ENCODE peak calls at places on chromosomes 11 and 22, in four cellular contexts. One of them, this sample, is unnamed.
A peak's percentile ranks its signal among the peaks of the same experiment; 100 is the strongest.

GRCh38 chr22:32024791-32025190 is 18.3 kb upstream of the SLC5A1 start:
- DNase-seq in HFF-Myc: no peak
- DNase-seq in left ventricle myocardium inferior: no peak
- DNase-seq in GM23338: no peak
- DNase-seq in this sample: no peak

GRCh38 chr11:103326070-103326794 is 217.0 kb downstream of the DYNC2H1 start:
- DNase-seq in HFF-Myc: peak; percentile 65
- DNase-seq in GM23338: peak; percentile 89
- DNase-seq in left ventricle myocardium inferior: no peak
- DNase-seq in this sample: peak; percentile 33

GRCh38 chr11:106998126-106998525 is 20.1 kb downstream of the GUCY1A2 start:
- DNase-seq in GM23338: no peak
- DNase-seq in left ventricle myocardium inferior: no peak
- DNase-seq in HFF-Myc: peak; percentile 62
- DNase-seq in this sample: peak; percentile 60

GRCh38 chr11:7571640-7572000 is 57.8 kb downstream of the PPFIBP2 start:
- DNase-seq in left ventricle myocardium inferior: peak; percentile 65
- DNase-seq in GM23338: peak; percentile 92
- DNase-seq in HFF-Myc: no peak
- DNase-seq in this sample: no peak

GRCh38 chr11:2951235-2952110 is 22.3 kb upstream of the PHLDA2 start:
- DNase-seq in left ventricle myocardium inferior: no peak
- DNase-seq in GM23338: no peak
- DNase-seq in HFF-Myc: no peak
- DNase-seq in this sample: no peak

GRCh38 chr11:64298966-64299846 is 952 bp upstream of the CATSPERZ start:
- DNase-seq in HFF-Myc: no peak
- DNase-seq in left ventricle myocardium inferior: peak; percentile 70
- DNase-seq in GM23338: peak; percentile 40
- DNase-seq in this sample: no peak

GRCh38 chr11:116590844-116591575 is 181.8 kb downstream of the BUD13 start:
- DNase-seq in GM23338: no peak
- DNase-seq in left ventricle myocardium inferior: no peak
- DNase-seq in HFF-Myc: no peak
- DNase-seq in this sample: no peak

GRCh38 chr11:57049749-57050148 is 61.0 kb downstream of the OR5AK2 start:
- DNase-seq in HFF-Myc: no peak
- DNase-seq in left ventricle myocardium inferior: no peak
- DNase-seq in GM23338: peak; percentile 16
- DNase-seq in this sample: no peak

GRCh38 chr22:31818481-31819392 is 64.9 kb downstream of the DEPDC5 start:
- DNase-seq in left ventricle myocardium inferior: no peak
- DNase-seq in HFF-Myc: no peak
- DNase-seq in GM23338: peak; percentile 20
- DNase-seq in this sample: no peak

GRCh38 chr11:32960553-32961164 is 55.0 kb upstream of the DEPDC7 start:
- DNase-seq in HFF-Myc: peak; percentile 12
- DNase-seq in left ventricle myocardium inferior: no peak
- DNase-seq in GM23338: peak; percentile 78
- DNase-seq in this sample: peak; percentile 21

GRCh38 chr11:45097721-45098493 is 48.5 kb upstream of the PRDM11 start:
- DNase-seq in HFF-Myc: no peak
- DNase-seq in left ventricle myocardium inferior: no peak
- DNase-seq in GM23338: peak; percentile 92
- DNase-seq in this sample: no peak

GRCh38 chr22:39149915-39150847 is 2.3 kb downstream of the CBX7 start:
- DNase-seq in HFF-Myc: no peak
- DNase-seq in GM23338: peak; percentile 50
- DNase-seq in left ventricle myocardium inferior: no peak
- DNase-seq in this sample: no peak

GRCh38 chr22:36852056-36852973 is 8.5 kb upstream of the NCF4 start:
- DNase-seq in GM23338: no peak
- DNase-seq in left ventricle myocardium inferior: no peak
- DNase-seq in HFF-Myc: no peak
- DNase-seq in this sample: no peak

GRCh38 chr11:76721755-76722677 is 51.5 kb upstream of the LRRC32 start:
- DNase-seq in left ventricle myocardium inferior: peak; percentile 88
- DNase-seq in HFF-Myc: peak; percentile 54
- DNase-seq in GM23338: peak; percentile 95
- DNase-seq in this sample: no peak

GRCh38 chr11:63614136-63614664 is at the start of gene PLAAT3:
- DNase-seq in left ventricle myocardium inferior: peak; percentile 88
- DNase-seq in GM23338: peak; percentile 87
- DNase-seq in HFF-Myc: no peak
- DNase-seq in this sample: no peak

GRCh38 chr11:33610903-33611302 is 89.7 kb downstream of the C11orf91 start:
- DNase-seq in left ventricle myocardium inferior: no peak
- DNase-seq in HFF-Myc: no peak
- DNase-seq in GM23338: no peak
- DNase-seq in this sample: no peak

GRCh38 chr11:86013718-86014117 is 55.2 kb downstream of the PICALM start:
- DNase-seq in GM23338: no peak
- DNase-seq in left ventricle myocardium inferior: no peak
- DNase-seq in HFF-Myc: no peak
- DNase-seq in this sample: no peak

GRCh38 chr22:20117656-20118571 is 888 bp upstream of the TRMT2A start:
- DNase-seq in left ventricle myocardium inferior: peak; percentile 30
- DNase-seq in HFF-Myc: no peak
- DNase-seq in GM23338: peak; percentile 32
- DNase-seq in this sample: no peak

GRCh38 chr11:73980001-73980960 is 2.4 kb downstream of the UCP2 start:
- DNase-seq in GM23338: peak; percentile 30
- DNase-seq in left ventricle myocardium inferior: no peak
- DNase-seq in HFF-Myc: no peak
- DNase-seq in this sample: no peak

GRCh38 chr11:12270817-12271216 is 106.6 kb upstream of the PARVA start:
- DNase-seq in GM23338: no peak
- DNase-seq in left ventricle myocardium inferior: no peak
- DNase-seq in HFF-Myc: no peak
- DNase-seq in this sample: no peak

GRCh38 chr22:38346506-38346905 is 29.3 kb upstream of the CSNK1E start:
- DNase-seq in left ventricle myocardium inferior: no peak
- DNase-seq in GM23338: no peak
- DNase-seq in HFF-Myc: no peak
- DNase-seq in this sample: no peak

GRCh38 chr11:96486890-96487633 is 97.2 kb downstream of the JRKL start:
- DNase-seq in left ventricle myocardium inferior: no peak
- DNase-seq in GM23338: peak; percentile 45
- DNase-seq in HFF-Myc: no peak
- DNase-seq in this sample: no peak

GRCh38 chr22:29587938-29588699 is 7.2 kb upstream of the NIPSNAP1 start:
- DNase-seq in GM23338: no peak
- DNase-seq in HFF-Myc: peak; percentile 47
- DNase-seq in left ventricle myocardium inferior: no peak
- DNase-seq in this sample: peak; percentile 63

GRCh38 chr22:31945971-31946680 is 1.8 kb downstream of the YWHAH start:
- DNase-seq in GM23338: no peak
- DNase-seq in left ventricle myocardium inferior: no peak
- DNase-seq in HFF-Myc: no peak
- DNase-seq in this sample: no peak

GRCh38 chr22:27252282-27253049 is 549.1 kb downstream of the MN1 start:
- DNase-seq in HFF-Myc: peak; percentile 22
- DNase-seq in left ventricle myocardium inferior: peak; percentile 36
- DNase-seq in GM23338: no peak
- DNase-seq in this sample: peak; percentile 40

GRCh38 chr11:58691675-58692074 is 40.1 kb downstream of the GLYAT start:
- DNase-seq in HFF-Myc: no peak
- DNase-seq in left ventricle myocardium inferior: no peak
- DNase-seq in GM23338: no peak
- DNase-seq in this sample: no peak

GRCh38 chr11:107856981-107857517 is 1.5 kb downstream of the SLC35F2 start:
- DNase-seq in left ventricle myocardium inferior: no peak
- DNase-seq in GM23338: no peak
- DNase-seq in HFF-Myc: no peak
- DNase-seq in this sample: no peak

DNA sequence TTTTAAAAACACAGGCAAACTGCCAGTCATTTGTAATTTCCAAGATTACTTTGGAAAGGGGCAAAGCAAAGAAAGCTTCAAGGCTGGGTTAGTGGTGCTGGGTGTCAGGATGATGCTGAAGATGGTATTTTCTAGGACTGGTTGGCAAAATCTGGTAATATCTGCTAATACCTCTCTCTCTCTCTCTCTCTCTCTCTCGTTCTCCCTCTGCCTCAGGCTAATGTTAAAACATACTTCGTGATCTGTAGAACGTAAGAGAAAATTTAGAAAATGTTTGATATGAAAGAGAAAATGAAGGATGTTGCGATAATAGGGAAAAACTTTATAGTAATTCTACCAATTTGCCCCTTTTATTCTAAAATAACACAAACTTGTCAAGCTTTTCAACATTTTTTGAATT is 9.4 kb upstream of the LGR4 start:
- DNase-seq in GM23338: no peak
- DNase-seq in HFF-Myc: no peak
- DNase-seq in left ventricle myocardium inferior: no peak
- DNase-seq in this sample: no peak
- TF ChIP-seq CTCF in GM23338: no peak
- TF ChIP-seq CTCF in HFF-Myc: no peak
- TF ChIP-seq CTCF in left ventricle myocardium inferior: no peak
- TF ChIP-seq CTCF in this sample: no peak

GRCh38 chr11:66912361-66912760 is 45.8 kb downstream of the PC start:
- DNase-seq in left ventricle myocardium inferior: no peak
- DNase-seq in HFF-Myc: no peak
- DNase-seq in GM23338: peak; percentile 53
- DNase-seq in this sample: no peak

GRCh38 chr11:66915866-66916265 is 42.3 kb downstream of the PC start:
- DNase-seq in HFF-Myc: no peak
- DNase-seq in left ventricle myocardium inferior: no peak
- DNase-seq in GM23338: no peak
- DNase-seq in this sample: no peak

GRCh38 chr11:66914505-66914904 is 43.7 kb downstream of the PC start:
- DNase-seq in GM23338: no peak
- DNase-seq in left ventricle myocardium inferior: no peak
- DNase-seq in HFF-Myc: no peak
- DNase-seq in this sample: no peak

GRCh38 chr11:66912963-66913362 is 45.2 kb downstream of the PC start:
- DNase-seq in left ventricle myocardium inferior: no peak
- DNase-seq in HFF-Myc: no peak
- DNase-seq in GM23338: no peak
- DNase-seq in this sample: no peak

DNA sequence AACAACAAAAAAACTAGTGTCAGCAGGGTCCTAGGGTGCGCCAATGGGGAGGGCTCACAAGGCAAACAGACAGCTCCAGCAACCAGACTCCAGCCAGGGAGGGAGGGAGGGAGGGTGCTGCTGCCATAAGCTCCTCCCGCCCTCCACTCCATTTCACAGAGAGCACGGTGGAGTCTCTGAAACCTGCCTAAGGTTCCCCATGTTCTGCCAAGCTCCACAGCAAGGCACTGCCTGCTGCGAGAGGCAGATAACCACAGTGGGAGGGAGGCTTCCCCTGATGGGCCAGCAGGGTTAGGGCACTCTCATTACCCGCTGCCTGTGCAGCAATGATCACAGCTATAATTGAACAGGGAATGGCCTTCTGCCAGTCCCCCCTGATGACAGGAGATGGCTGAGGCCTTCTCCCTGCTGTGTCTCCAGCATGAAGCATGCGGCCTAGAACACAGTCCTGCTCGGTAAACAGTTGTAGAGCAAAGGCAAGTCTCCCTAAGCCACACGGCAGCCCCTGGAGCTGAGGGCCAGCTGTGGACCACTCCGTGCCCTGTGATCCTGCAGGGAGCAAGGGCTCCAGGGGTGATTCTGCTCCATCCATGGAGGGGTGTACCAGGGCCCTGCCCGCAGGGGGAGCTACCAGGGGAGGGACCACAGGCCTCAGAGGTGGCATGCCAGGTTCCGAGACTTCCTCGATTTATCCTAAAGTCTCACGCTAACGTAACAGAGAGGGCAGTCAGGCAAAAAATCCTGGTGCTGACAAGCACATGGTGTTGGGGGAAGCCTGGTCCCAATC is 42.9 kb downstream of the PC start:
- DNase-seq in GM23338: peak; percentile 39
- DNase-seq in left ventricle myocardium inferior: no peak
- DNase-seq in HFF-Myc: no peak
- DNase-seq in this sample: no peak
- TF ChIP-seq CTCF in GM23338: peak; percentile 39
- TF ChIP-seq CTCF in left ventricle myocardium inferior: no peak
- TF ChIP-seq CTCF in HFF-Myc: peak; percentile 16
- TF ChIP-seq CTCF in this sample: no peak

GRCh38 chr11:69240332-69241074 is 53.5 kb upstream of the MYEOV start:
- DNase-seq in left ventricle myocardium inferior: no peak
- DNase-seq in HFF-Myc: no peak
- DNase-seq in GM23338: peak; percentile 62
- DNase-seq in this sample: no peak
- TF ChIP-seq CTCF in left ventricle myocardium inferior: peak; percentile 42
- TF ChIP-seq CTCF in HFF-Myc: peak; percentile 54
- TF ChIP-seq CTCF in GM23338: peak; percentile 74
- TF ChIP-seq CTCF in this sample: peak; percentile 42

GRCh38 chr11:68987211-68987610 is 6.4 kb upstream of the MRGPRD start:
- DNase-seq in left ventricle myocardium inferior: no peak
- DNase-seq in GM23338: no peak
- DNase-seq in HFF-Myc: no peak
- DNase-seq in this sample: no peak

GRCh38 chr11:68989936-68990606 is 9.3 kb upstream of the MRGPRD start:
- DNase-seq in GM23338: no peak
- DNase-seq in left ventricle myocardium inferior: no peak
- DNase-seq in HFF-Myc: no peak
- DNase-seq in this sample: no peak

GRCh38 chr11:68992743-68993255 is 12.0 kb upstream of the MRGPRD start:
- DNase-seq in HFF-Myc: no peak
- DNase-seq in GM23338: no peak
- DNase-seq in left ventricle myocardium inferior: no peak
- DNase-seq in this sample: no peak

GRCh38 chr11:68990995-68991780 is 10.4 kb upstream of the MRGPRD start:
- DNase-seq in HFF-Myc: no peak
- DNase-seq in left ventricle myocardium inferior: no peak
- DNase-seq in GM23338: no peak
- DNase-seq in this sample: no peak

DNA sequence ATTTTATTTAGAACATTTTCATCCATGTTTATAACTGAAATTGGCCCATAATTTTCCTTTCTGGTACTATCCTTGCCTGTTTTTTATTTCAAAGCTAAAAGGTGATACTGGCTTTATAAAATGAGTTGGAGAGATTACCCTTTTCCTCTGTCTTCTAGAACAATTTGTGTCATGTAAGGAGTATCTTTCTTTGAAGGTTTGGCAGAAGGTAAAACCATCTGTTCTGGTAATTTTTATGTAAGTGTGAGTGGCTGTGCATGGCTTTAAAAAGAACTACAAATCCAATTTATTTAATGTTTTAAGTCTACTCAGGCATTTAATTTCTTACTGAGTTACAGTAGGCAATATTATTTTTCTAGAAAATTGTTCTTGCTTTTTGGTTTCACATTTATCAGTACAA is 7.7 kb upstream of the MRGPRD start:
- DNase-seq in HFF-Myc: no peak
- DNase-seq in left ventricle myocardium inferior: no peak
- DNase-seq in GM23338: no peak
- DNase-seq in this sample: no peak
- TF ChIP-seq CTCF in HFF-Myc: no peak
- TF ChIP-seq CTCF in left ventricle myocardium inferior: no peak
- TF ChIP-seq CTCF in GM23338: no peak
- TF ChIP-seq CTCF in this sample: no peak

GRCh38 chr11:123103326-123103980 is 41.5 kb upstream of the HSPA8 start:
- DNase-seq in GM23338: peak; percentile 73
- DNase-seq in left ventricle myocardium inferior: peak; percentile 36
- DNase-seq in HFF-Myc: peak; percentile 71
- DNase-seq in this sample: peak; percentile 45
- TF ChIP-seq CTCF in GM23338: peak; percentile 72
- TF ChIP-seq CTCF in left ventricle myocardium inferior: peak; percentile 78
- TF ChIP-seq CTCF in HFF-Myc: peak; percentile 59
- TF ChIP-seq CTCF in this sample: peak; percentile 48